ENCODE peak calls at places on chromosomes 7 and 10, in ten cellular contexts. N is occipital lobe; S is vagina; B is AG09319; G is KBM-7; W is activated naive CD8-positive, alpha-beta T cell treated with anti-CD3 and anti-CD28 coated beads, Interleukin-2, amount 50 U/mL, for 24 hours; R is germinal center; Y is NCI-H1092; T is endothelial cell of umbilical vein; K is substantia nigra. Q is an unnamed sample.

GRCh38 chr10:119535310-119535709 is 7.2 kb downstream of the RGS10 start:
- DNase-seq in N (no peak), S (no peak), B (no peak), G (no peak), W (no peak), R (no peak), Y (no peak), T (no peak), K (no peak), Q (no peak)

GRCh38 chr10:65555192-65555591 is 1370.6 kb upstream of the LRRTM3 start:
- DNase-seq in N (no peak), S (no peak), B (no peak), G (no peak), W (no peak), R (no peak), Y (no peak), T (no peak), K (no peak), Q (no peak)

GRCh38 chr7:21169667-21170605 is 257.9 kb upstream of the SP4 start:
- DNase-seq in N (no peak), S (no peak), B (no peak), G (no peak), W (no peak), R (no peak), Y (no peak), T (no peak), K (no peak), Q (no peak)

GRCh38 chr10:15209827-15210509 is 41.5 kb upstream of the NMT2 start:
- DNase-seq in N (peak; percentile 50), S (no peak), B (peak; percentile 30), G (peak; percentile 63), W (peak; percentile 88), R (peak; percentile 69), Y (peak; percentile 37), T (peak; percentile 72), K (peak; percentile 38), Q (peak; percentile 42)

GRCh38 chr7:23468721-23469149 is 1.6 kb downstream of the IGF2BP3 start:
- DNase-seq in N (no peak), S (peak; percentile 96), B (no peak), G (peak; percentile 48), W (peak; percentile 28), R (no peak), Y (no peak), T (peak; percentile 34), K (no peak), Q (peak; percentile 18)

GRCh38 chr10:77578583-77579227 is 58.9 kb downstream of the KCNMA1 start:
- DNase-seq in N (no peak), S (no peak), B (no peak), G (no peak), W (no peak), R (no peak), Y (no peak), T (peak; percentile 30), K (no peak), Q (no peak)

GRCh38 chr7:33581239-33581638 is 324.1 kb upstream of the BMPER start:
- DNase-seq in N (no peak), S (no peak), B (no peak), G (no peak), W (no peak), R (no peak), Y (no peak), T (no peak), K (no peak), Q (no peak)

GRCh38 chr10:131979821-131980270 is 1.9 kb downstream of the BNIP3 start:
- DNase-seq in N (no peak), S (no peak), B (no peak), G (no peak), W (no peak), R (no peak), Y (no peak), T (peak; percentile 50), K (no peak), Q (no peak)

GRCh38 chr10:84214612-84215235 is 10.6 kb downstream of the LRIT2 start:
- DNase-seq in N (no peak), S (no peak), B (no peak), G (peak; percentile 48), W (peak; percentile 43), R (peak; percentile 47), Y (no peak), T (no peak), K (peak; percentile 27), Q (peak; percentile 61)

GRCh38 chr7:44182827-44183226 is 6.4 kb downstream of the GCK start:
- DNase-seq in N (no peak), S (no peak), B (no peak), G (no peak), W (no peak), R (no peak), Y (no peak), T (no peak), K (no peak), Q (no peak)

GRCh38 chr10:101090597-101090996 is 28.8 kb downstream of the KAZALD1 start:
- DNase-seq in N (no peak), S (no peak), B (no peak), G (no peak), W (no peak), R (no peak), Y (no peak), T (no peak), K (no peak), Q (no peak)

GRCh38 chr10:50421026-50421719 is 169.9 kb upstream of the ASAH2 start:
- DNase-seq in N (no peak), S (no peak), B (no peak), G (peak; percentile 85), W (peak; percentile 40), R (peak; percentile 78), Y (no peak), T (peak; percentile 31), K (no peak), Q (peak; percentile 85)

GRCh38 chr7:16913643-16914042 is 31.9 kb upstream of the AGR3 start:
- DNase-seq in N (no peak), S (no peak), B (no peak), G (no peak), W (no peak), R (no peak), Y (no peak), T (no peak), K (no peak), Q (no peak)

GRCh38 chr7:151963895-151964870 is 7.9 kb downstream of the GALNTL5 start:
- DNase-seq in N (no peak), S (no peak), B (no peak), G (no peak), W (no peak), R (no peak), Y (no peak), T (no peak), K (no peak), Q (no peak)

GRCh38 chr10:98296514-98296913 is 28.5 kb upstream of the LOXL4 start:
- DNase-seq in N (no peak), S (no peak), B (no peak), G (no peak), W (no peak), R (no peak), Y (no peak), T (no peak), K (no peak), Q (no peak)

GRCh38 chr10:33290286-33291052 is 44.0 kb downstream of the NRP1 start:
- DNase-seq in N (no peak), S (no peak), B (no peak), G (no peak), W (no peak), R (no peak), Y (no peak), T (no peak), K (no peak), Q (no peak)

GRCh38 chr7:92135100-92135429 is 788 bp upstream of the CYP51A1 start:
- DNase-seq in N (peak; percentile 34), S (no peak), B (no peak), G (no peak), W (peak; percentile 12), R (peak; percentile 3), Y (no peak), T (no peak), K (no peak), Q (peak; percentile 44)

GRCh38 chr7:93551063-93551895 is 23.2 kb downstream of the CALCR start:
- DNase-seq in N (no peak), S (no peak), B (peak; percentile 12), G (peak; percentile 33), W (no peak), R (no peak), Y (no peak), T (peak; percentile 54), K (no peak), Q (peak; percentile 55)

GRCh38 chr10:26780793-26781601 is 79.8 kb downstream of the ABI1 start:
- DNase-seq in N (no peak), S (no peak), B (peak; percentile 44), G (no peak), W (peak; percentile 23), R (peak; percentile 25), Y (no peak), T (no peak), K (no peak), Q (no peak)

GRCh38 chr10:69914373-69915268 is 112.9 kb downstream of the COL13A1 start:
- DNase-seq in N (no peak), S (no peak), B (peak; percentile 31), G (peak; percentile 49), W (peak; percentile 69), R (peak; percentile 70), Y (peak; percentile 37), T (peak; percentile 58), K (peak; percentile 53), Q (peak; percentile 73)

GRCh38 chr7:140640060-140640611 is 477 bp downstream of the DENND2A start:
- DNase-seq in N (no peak), S (no peak), B (no peak), G (peak; percentile 15), W (no peak), R (peak; percentile 18), Y (peak; percentile 16), T (no peak), K (no peak), Q (no peak)

GRCh38 chr7:12550956-12551355 is 19.6 kb upstream of the SCIN start:
- DNase-seq in N (no peak), S (no peak), B (no peak), G (no peak), W (no peak), R (no peak), Y (no peak), T (no peak), K (no peak), Q (no peak)

GRCh38 chr7:6162650-6163366 is 109.6 kb downstream of the CYTH3 start:
- DNase-seq in N (no peak), S (no peak), B (no peak), G (no peak), W (no peak), R (no peak), Y (no peak), T (no peak), K (no peak), Q (no peak)

GRCh38 chr10:89134963-89135362 is 72.2 kb downstream of the CH25H start:
- DNase-seq in N (no peak), S (no peak), B (no peak), G (no peak), W (no peak), R (no peak), Y (no peak), T (no peak), K (no peak), Q (peak; percentile 43)

GRCh38 chr7:129779602-129780256 is 168.2 kb downstream of the NRF1 start:
- DNase-seq in N (no peak), S (no peak), B (no peak), G (peak; percentile 67), W (peak; percentile 41), R (peak; percentile 74), Y (peak; percentile 36), T (no peak), K (no peak), Q (peak; percentile 56)

GRCh38 chr10:72449842-72450495 is 95.2 kb upstream of the DNAJB12 start:
- DNase-seq in N (no peak), S (no peak), B (no peak), G (no peak), W (no peak), R (no peak), Y (no peak), T (no peak), K (no peak), Q (no peak)

GRCh38 chr7:30977896-30978564 is 14.3 kb downstream of the GHRHR start:
- DNase-seq in N (no peak), S (no peak), B (no peak), G (peak; percentile 6), W (peak; percentile 16), R (no peak), Y (peak; percentile 34), T (peak; percentile 26), K (no peak), Q (no peak)

GRCh38 chr7:55026867-55027490 is 8.2 kb downstream of the EGFR start:
- DNase-seq in N (no peak), S (no peak), B (no peak), G (no peak), W (no peak), R (no peak), Y (no peak), T (no peak), K (no peak), Q (no peak)